ENCODE peak calls at places on chromosome 12, in nine cellular contexts. Z, Y, E, K, D, M, W, T and J are unnamed samples.

GRCh38 chr12:123601602-123602489 is at the start of gene DDX55:
- DNase-seq in Z (peak), Y (peak), E (peak), K (peak), D (peak), M (peak), W (peak), T (peak), J (peak)

GRCh38 chr12:62604856-62605255 is 138.2 kb downstream of the MON2 start:
- DNase-seq in Z (no peak), Y (peak), E (peak), K (no peak), D (no peak), M (peak), W (no peak), T (no peak), J (no peak)

GRCh38 chr12:57514720-57515467 is 5.4 kb downstream of the DDIT3 start:
- DNase-seq in Z (no peak), Y (no peak), E (no peak), K (no peak), D (no peak), M (no peak), W (no peak), T (no peak), J (no peak)

GRCh38 chr12:106113042-106113441 is 25.7 kb downstream of the NUAK1 start:
- DNase-seq in Z (no peak), Y (peak), E (peak), K (no peak), D (no peak), M (peak), W (no peak), T (no peak), J (peak)

GRCh38 chr12:7116916-7117315 is 7.9 kb upstream of the C1RL start:
- DNase-seq in Z (no peak), Y (no peak), E (no peak), K (no peak), D (no peak), M (no peak), W (no peak), T (no peak), J (no peak)

GRCh38 chr12:122421263-122421814 is 1.1 kb downstream of the CLIP1 start:
- DNase-seq in Z (peak), Y (peak), E (peak), K (no peak), D (peak), M (peak), W (peak), T (peak), J (peak)

GRCh38 chr12:127928615-127929014 is 338.4 kb upstream of the TMEM132C start:
- DNase-seq in Z (no peak), Y (peak), E (no peak), K (no peak), D (no peak), M (no peak), W (no peak), T (no peak), J (no peak)

GRCh38 chr12:599756-600155 is 63.5 kb downstream of the NINJ2 start:
- DNase-seq in Z (no peak), Y (no peak), E (no peak), K (no peak), D (no peak), M (no peak), W (no peak), T (no peak), J (no peak)

GRCh38 chr12:132408001-132408400 is 78.6 kb upstream of the GALNT9 start:
- DNase-seq in Z (no peak), Y (no peak), E (no peak), K (no peak), D (no peak), M (no peak), W (no peak), T (no peak), J (no peak)

GRCh38 chr12:76909290-76909689 is 30.5 kb upstream of the CSRP2 start:
- DNase-seq in Z (no peak), Y (no peak), E (no peak), K (no peak), D (no peak), M (no peak), W (no peak), T (no peak), J (no peak)

GRCh38 chr12:59329457-59329856 is 266.4 kb upstream of the SLC16A7 start:
- DNase-seq in Z (no peak), Y (no peak), E (no peak), K (no peak), D (no peak), M (no peak), W (no peak), T (no peak), J (no peak)

GRCh38 chr12:96803969-96804368 is 103.1 kb upstream of the NEDD1 start:
- DNase-seq in Z (no peak), Y (no peak), E (no peak), K (no peak), D (no peak), M (no peak), W (no peak), T (no peak), J (no peak)

GRCh38 chr12:125455556-125455955 is 390.3 kb downstream of the AACS start:
- DNase-seq in Z (no peak), Y (no peak), E (no peak), K (no peak), D (no peak), M (no peak), W (no peak), T (no peak), J (no peak)

GRCh38 chr12:6768385-6769002 is 2.3 kb downstream of the PTMS start:
- DNase-seq in Z (no peak), Y (peak), E (no peak), K (no peak), D (no peak), M (peak), W (no peak), T (no peak), J (no peak)

GRCh38 chr12:3085341-3086125 is 8.4 kb downstream of the TSPAN9 start:
- DNase-seq in Z (no peak), Y (no peak), E (no peak), K (no peak), D (no peak), M (no peak), W (no peak), T (no peak), J (no peak)

GRCh38 chr12:24839268-24839791 is 109.6 kb downstream of the BCAT1 start:
- DNase-seq in Z (no peak), Y (peak), E (peak), K (no peak), D (no peak), M (no peak), W (no peak), T (no peak), J (peak)

GRCh38 chr12:11684811-11685210 is 35.3 kb downstream of the ETV6 start:
- DNase-seq in Z (no peak), Y (no peak), E (no peak), K (no peak), D (no peak), M (no peak), W (no peak), T (no peak), J (no peak)

GRCh38 chr12:617304-617915 is 45.8 kb downstream of the NINJ2 start:
- DNase-seq in Z (peak), Y (peak), E (no peak), K (no peak), D (no peak), M (peak), W (no peak), T (peak), J (no peak)

GRCh38 chr12:46005151-46005797 is 14.9 kb upstream of the SCAF11 start:
- DNase-seq in Z (no peak), Y (peak), E (no peak), K (no peak), D (no peak), M (peak), W (no peak), T (no peak), J (no peak)

GRCh38 chr12:46400406-46400805 is 27.8 kb upstream of the SLC38A2 start:
- DNase-seq in Z (no peak), Y (peak), E (no peak), K (no peak), D (no peak), M (peak), W (no peak), T (no peak), J (no peak)

GRCh38 chr12:79295572-79295971 is 395.2 kb downstream of the PAWR start:
- DNase-seq in Z (no peak), Y (no peak), E (no peak), K (no peak), D (no peak), M (no peak), W (no peak), T (no peak), J (no peak)

GRCh38 chr12:57832966-57833365 is 13.6 kb downstream of the CTDSP2 start:
- DNase-seq in Z (no peak), Y (peak), E (peak), K (no peak), D (no peak), M (no peak), W (no peak), T (no peak), J (no peak)

GRCh38 chr12:104187446-104188155 is 28.0 kb upstream of the TXNRD1 start:
- DNase-seq in Z (no peak), Y (no peak), E (no peak), K (no peak), D (no peak), M (no peak), W (no peak), T (no peak), J (no peak)

GRCh38 chr12:68440068-68440581 is 108.0 kb upstream of the MDM1 start:
- DNase-seq in Z (no peak), Y (peak), E (no peak), K (no peak), D (no peak), M (peak), W (no peak), T (no peak), J (no peak)

GRCh38 chr12:58915634-58916033 is 4.7 kb downstream of the LRIG3 start:
- DNase-seq in Z (peak), Y (peak), E (no peak), K (no peak), D (no peak), M (peak), W (peak), T (peak), J (no peak)

GRCh38 chr12:3365416-3366385 is 125.3 kb upstream of the PRMT8 start:
- DNase-seq in Z (peak), Y (no peak), E (no peak), K (no peak), D (no peak), M (no peak), W (peak), T (peak), J (no peak)

GRCh38 chr12:27637524-27637923 is 58.7 kb upstream of the REP15 start:
- DNase-seq in Z (no peak), Y (no peak), E (no peak), K (no peak), D (no peak), M (no peak), W (no peak), T (no peak), J (no peak)
- TF ChIP-seq CTCF in Z (no peak), Y (no peak), E (no peak), K (no peak), D (no peak), M (no peak), W (no peak), T (no peak), J (no peak)

DNA sequence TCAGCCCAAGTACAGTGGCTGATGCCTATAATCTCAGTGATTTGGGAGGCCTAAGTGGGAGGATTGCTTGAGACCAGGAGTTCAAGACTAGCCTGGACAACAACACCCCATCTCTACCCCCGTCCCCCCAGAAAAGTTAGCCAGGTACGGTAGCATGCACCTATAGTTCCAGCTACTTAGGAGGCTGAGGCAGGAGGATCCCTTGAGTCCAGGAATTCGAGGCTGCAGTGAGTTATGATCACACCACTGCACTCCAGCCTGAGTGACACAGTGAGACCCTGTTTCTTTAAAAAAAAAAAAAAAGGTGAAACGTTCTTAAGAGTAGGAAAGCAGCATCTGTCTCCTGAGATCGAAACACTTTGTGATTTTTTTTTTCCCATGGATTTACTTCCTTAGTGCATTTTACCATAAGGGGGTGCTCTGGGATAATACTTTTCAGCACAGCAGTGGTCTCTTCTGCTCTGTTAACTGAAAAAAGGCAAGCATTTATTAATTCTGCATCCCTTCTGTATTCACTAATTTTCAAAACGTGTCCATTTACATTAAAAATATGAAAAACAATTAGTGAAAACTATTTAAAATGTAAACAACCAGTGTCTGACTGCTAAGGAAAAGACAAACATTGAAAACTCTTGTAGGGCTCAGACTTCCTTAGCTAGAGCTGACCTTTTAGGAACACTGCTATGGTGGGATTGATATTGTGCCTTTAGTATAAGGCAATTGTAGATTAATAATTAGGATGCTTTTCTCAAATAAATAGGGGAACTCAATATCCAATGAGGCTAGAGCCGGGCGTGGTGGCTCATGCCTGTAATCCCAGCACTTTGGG is 31.2 kb upstream of the USP44 start:
- DNase-seq in Z (no peak), Y (peak), E (no peak), K (no peak), D (no peak), M (peak), W (no peak), T (no peak), J (no peak)
- TF ChIP-seq CTCF in Z (peak), Y (peak), E (no peak), K (no peak), D (no peak), M (peak), W (no peak), T (peak), J (no peak)

GRCh38 chr12:4526923-4527546 is 11.7 kb upstream of the RAD51AP1 start:
- DNase-seq in Z (no peak), Y (peak), E (no peak), K (no peak), D (no peak), M (peak), W (no peak), T (no peak), J (no peak)
- TF ChIP-seq CTCF in Z (peak), Y (peak), E (peak), K (peak), D (no peak), M (peak), W (peak), T (peak), J (peak)

DNA sequence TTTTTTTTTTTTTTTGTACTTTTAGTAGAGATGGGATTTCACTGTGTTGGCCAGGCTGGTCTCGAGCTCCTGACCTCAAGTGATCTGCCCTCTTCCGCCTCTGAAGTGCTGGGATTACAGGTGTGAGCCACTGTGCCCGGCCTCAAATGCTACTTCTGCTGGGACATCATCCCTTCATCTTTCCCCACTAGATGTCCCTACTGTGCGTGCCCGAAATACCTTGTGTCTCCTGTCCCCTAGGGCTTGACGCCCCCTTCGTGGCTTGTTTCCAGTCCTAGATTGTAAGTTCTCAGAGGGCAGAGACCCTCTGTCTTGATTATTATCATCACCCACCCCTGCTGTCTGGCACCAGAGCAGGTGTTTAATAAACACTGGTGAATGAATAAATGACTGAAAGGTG is 14.9 kb downstream of the CCDC63 start:
- DNase-seq in Z (no peak), Y (no peak), E (no peak), K (no peak), D (no peak), M (no peak), W (no peak), T (no peak), J (no peak)
- TF ChIP-seq CTCF in Z (peak), Y (no peak), E (peak), K (no peak), D (no peak), M (no peak), W (no peak), T (no peak), J (no peak)

GRCh38 chr12:114684098-114684869 is at the start of gene TBX3:
- DNase-seq in Z (peak), Y (peak), E (peak), K (no peak), D (peak), M (peak), W (peak), T (peak), J (no peak)
- TF ChIP-seq CTCF in Z (peak), Y (peak), E (peak), K (no peak), D (no peak), M (peak), W (peak), T (peak), J (no peak)

GRCh38 chr12:39638840-39639239 is 19.2 kb upstream of the ABCD2 start:
- DNase-seq in Z (no peak), Y (no peak), E (no peak), K (no peak), D (no peak), M (no peak), W (no peak), T (no peak), J (no peak)
- TF ChIP-seq CTCF in Z (no peak), Y (no peak), E (no peak), K (no peak), D (no peak), M (no peak), W (no peak), T (no peak), J (no peak)

DNA sequence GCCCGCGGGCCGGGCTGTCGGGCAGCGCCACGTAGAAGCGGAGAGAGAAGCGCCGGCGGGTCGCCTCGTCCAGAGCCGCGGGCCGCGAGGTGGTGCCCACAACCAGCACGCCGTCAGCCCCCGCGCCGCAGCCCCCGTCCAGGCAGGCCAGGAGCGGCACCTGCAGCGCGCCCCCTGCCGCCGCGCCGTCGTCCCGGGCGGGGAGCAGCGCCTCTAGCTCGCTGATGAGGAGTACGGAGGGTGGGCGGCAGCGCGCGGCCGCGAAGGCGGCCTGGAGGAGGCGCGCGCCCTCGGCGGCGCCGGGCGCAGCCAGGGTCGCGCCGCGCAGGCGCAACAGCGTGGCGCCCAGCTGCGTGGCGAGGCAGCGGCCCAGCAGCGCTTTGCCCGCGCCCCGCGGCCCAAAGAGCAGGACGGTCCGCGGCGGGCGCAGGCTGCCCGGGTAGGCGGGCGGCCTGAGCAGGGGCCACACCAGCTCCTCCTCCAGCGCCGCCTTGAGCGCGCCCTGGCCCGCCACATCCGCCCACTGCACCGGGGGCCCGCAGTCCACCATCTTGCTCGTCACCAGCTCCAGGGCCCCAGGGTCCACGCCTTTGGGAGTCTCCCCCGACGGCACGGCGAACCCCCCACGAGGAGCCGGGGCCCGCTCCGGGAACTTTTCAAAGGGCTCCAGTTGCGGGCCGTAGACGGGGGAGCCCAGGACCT is 27.6 kb downstream of the FIGNL2 start:
- DNase-seq in Z (peak), Y (no peak), E (peak), K (peak), D (no peak), M (peak), W (peak), T (peak), J (peak)
- TF ChIP-seq CTCF in Z (peak), Y (no peak), E (peak), K (no peak), D (no peak), M (peak), W (no peak), T (peak), J (peak)

DNA sequence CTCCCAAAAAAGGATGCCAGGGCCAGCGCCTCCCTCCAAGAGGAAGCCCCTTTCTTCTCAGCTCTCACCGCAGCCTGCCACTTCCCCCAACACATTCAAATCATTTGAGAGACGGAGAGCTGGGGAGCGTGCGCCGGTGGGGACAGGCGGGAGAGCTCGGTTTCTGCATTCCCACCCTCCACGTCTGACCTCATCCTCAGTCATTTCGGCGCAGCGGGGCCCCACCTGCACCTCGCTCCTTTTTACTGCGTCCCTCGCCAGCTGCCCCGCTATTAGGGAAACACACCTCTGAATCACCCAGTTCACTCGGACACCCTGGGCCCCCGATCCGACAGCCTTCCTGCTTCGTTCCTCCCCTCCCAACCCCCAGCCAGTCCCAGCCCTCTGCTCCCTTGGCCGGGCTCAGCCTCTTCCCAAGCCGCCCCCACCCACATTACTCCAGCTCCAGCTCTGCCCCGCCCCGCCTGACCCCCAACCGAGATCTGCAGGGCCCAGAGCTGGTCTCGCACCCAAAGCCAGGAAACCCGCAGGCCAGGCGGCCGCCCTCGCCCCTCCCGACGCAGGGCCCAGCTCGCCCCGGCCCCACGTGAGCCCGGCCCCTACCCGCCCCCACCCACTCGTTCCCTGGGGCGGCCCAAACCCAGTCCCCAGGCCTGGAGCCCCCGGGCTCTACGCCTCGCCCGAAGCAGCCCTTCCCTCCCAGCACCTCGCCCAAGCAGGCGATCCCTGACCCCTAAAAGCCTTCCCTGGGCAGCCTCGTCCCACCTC is 797 bp downstream of the CORO1C start:
- DNase-seq in Z (peak), Y (peak), E (peak), K (peak), D (peak), M (peak), W (peak), T (peak), J (peak)
- TF ChIP-seq CTCF in Z (no peak), Y (no peak), E (no peak), K (no peak), D (no peak), M (no peak), W (no peak), T (no peak), J (no peak)

GRCh38 chr12:43349863-43350262 is 202.1 kb downstream of the ADAMTS20 start:
- DNase-seq in Z (no peak), Y (peak), E (no peak), K (no peak), D (no peak), M (peak), W (no peak), T (no peak), J (no peak)
- TF ChIP-seq CTCF in Z (no peak), Y (peak), E (no peak), K (no peak), D (no peak), M (peak), W (no peak), T (no peak), J (no peak)